ENCODE peak calls at places on chromosomes 4 and X, in five cellular contexts. Y, G, X, K and L are unnamed samples.

GRCh38 chrX:94097852-94098251 is 423.8 kb downstream of the FAM133A start:
- DNase-seq in Y (no peak), G (no peak), X (no peak), K (no peak), L (no peak)

GRCh38 chr4:151565583-151565982 is 156.6 kb downstream of the FHIP1A start:
- DNase-seq in Y (no peak), G (no peak), X (no peak), K (no peak), L (no peak)

GRCh38 chr4:6206771-6207290 is 6.5 kb upstream of the JAKMIP1 start:
- DNase-seq in Y (no peak), G (no peak), X (no peak), K (peak; percentile 10), L (no peak)

GRCh38 chr4:168586926-168587325 is 90.1 kb downstream of the PALLD start:
- DNase-seq in Y (no peak), G (no peak), X (no peak), K (no peak), L (no peak)

GRCh38 chr4:107665001-107665400 is 55.0 kb downstream of the PAPSS1 start:
- DNase-seq in Y (no peak), G (no peak), X (no peak), K (no peak), L (no peak)

GRCh38 chrX:18833071-18833731 is 125.8 kb downstream of the PPEF1 start:
- DNase-seq in Y (no peak), G (no peak), X (peak; percentile 73), K (no peak), L (peak; percentile 80)

GRCh38 chr4:169024762-169025161 is 14.7 kb upstream of the CBR4 start:
- DNase-seq in Y (no peak), G (peak; percentile 43), X (no peak), K (no peak), L (no peak)

GRCh38 chrX:25531096-25531495 is 515.3 kb upstream of the ARX start:
- DNase-seq in Y (no peak), G (no peak), X (no peak), K (no peak), L (no peak)

GRCh38 chr4:78525559-78525958 is 26.0 kb upstream of the ANXA3 start:
- DNase-seq in Y (no peak), G (no peak), X (peak; percentile 89), K (no peak), L (no peak)

GRCh38 chr4:95835672-95836071 is 4.2 kb upstream of the PDHA2 start:
- DNase-seq in Y (no peak), G (peak; percentile 15), X (no peak), K (no peak), L (no peak)

GRCh38 chrX:2679534-2680485 is 11.3 kb upstream of the CD99 start:
- DNase-seq in Y (no peak), G (no peak), X (peak; percentile 49), K (no peak), L (no peak)

GRCh38 chr4:134501973-134502372 is 300.4 kb upstream of the PABPC4L start:
- DNase-seq in Y (no peak), G (no peak), X (no peak), K (no peak), L (no peak)

GRCh38 chrX:120310861-120311631 is at the start of gene TMEM255A:
- DNase-seq in Y (no peak), G (peak; percentile 15), X (no peak), K (no peak), L (no peak)

GRCh38 chr4:6716958-6717655 is 1.1 kb downstream of the BLOC1S4 start:
- DNase-seq in Y (no peak), G (no peak), X (no peak), K (no peak), L (no peak)

GRCh38 chr4:29653221-29653620 is 1066.9 kb upstream of the PCDH7 start:
- DNase-seq in Y (no peak), G (no peak), X (no peak), K (no peak), L (no peak)

GRCh38 chr4:81724925-81725329 is 253.2 kb upstream of the RASGEF1B start:
- DNase-seq in Y (peak; percentile 53), G (no peak), X (peak; percentile 26), K (peak; percentile 65), L (peak; percentile 82)

GRCh38 chr4:99918656-99919055 is 24.4 kb upstream of the LAMTOR3 start:
- DNase-seq in Y (peak; percentile 76), G (no peak), X (no peak), K (no peak), L (no peak)

GRCh38 chr4:108107729-108108382 is 60.9 kb downstream of the LEF1 start:
- DNase-seq in Y (no peak), G (no peak), X (no peak), K (no peak), L (no peak)

GRCh38 chrX:110477593-110478228 is 119.1 kb downstream of the RTL9 start:
- DNase-seq in Y (no peak), G (no peak), X (no peak), K (no peak), L (no peak)

GRCh38 chr4:118729287-118730286 is 44.4 kb downstream of the METTL14 start:
- DNase-seq in Y (no peak), G (no peak), X (no peak), K (no peak), L (no peak)

GRCh38 chr4:40621592-40622512 is 7.8 kb downstream of the RBM47 start:
- DNase-seq in Y (peak; percentile 68), G (peak; percentile 92), X (peak; percentile 49), K (peak; percentile 82), L (peak; percentile 81)

GRCh38 chrX:120725874-120726273 is 96.0 kb upstream of the C1GALT1C1 start:
- DNase-seq in Y (no peak), G (no peak), X (no peak), K (no peak), L (no peak)

GRCh38 chr4:64713256-64713840 is 304.1 kb upstream of the TECRL start:
- DNase-seq in Y (no peak), G (peak; percentile 28), X (no peak), K (no peak), L (no peak)

GRCh38 chr4:139170932-139171331 is 6.1 kb downstream of the ELF2 start:
- DNase-seq in Y (no peak), G (no peak), X (no peak), K (no peak), L (no peak)

GRCh38 chr4:112978691-112979472 is 70.6 kb upstream of the ANK2 start:
- DNase-seq in Y (no peak), G (no peak), X (no peak), K (no peak), L (no peak)

GRCh38 chrX:87693204-87693603 is 175.6 kb downstream of the KLHL4 start:
- DNase-seq in Y (no peak), G (no peak), X (no peak), K (no peak), L (no peak)
- H3K4me1 ChIP-seq in Y (no peaks in the 10 kb centered on the region), G (no peaks in the 10 kb centered on the region), X (no peaks in the 10 kb centered on the region), K (no peaks in the 10 kb centered on the region), L (no peaks in the 10 kb centered on the region)

GRCh38 chrX:70030242-70030823 is 19.4 kb downstream of the AWAT2 start:
- DNase-seq in Y (peak; percentile 13), G (peak; percentile 61), X (peak; percentile 29), K (peak; percentile 43), L (no peak)

GRCh38 chrX:70032797-70033196 is 16.9 kb downstream of the AWAT2 start:
- DNase-seq in Y (no peak), G (no peak), X (no peak), K (no peak), L (no peak)

GRCh38 chrX:70029790-70030189 is 19.9 kb downstream of the AWAT2 start:
- DNase-seq in Y (no peak), G (no peak), X (no peak), K (no peak), L (no peak)

GRCh38 chrX:70034646-70035045 is 15.1 kb downstream of the AWAT2 start:
- DNase-seq in Y (no peak), G (no peak), X (no peak), K (no peak), L (no peak)

DNA sequence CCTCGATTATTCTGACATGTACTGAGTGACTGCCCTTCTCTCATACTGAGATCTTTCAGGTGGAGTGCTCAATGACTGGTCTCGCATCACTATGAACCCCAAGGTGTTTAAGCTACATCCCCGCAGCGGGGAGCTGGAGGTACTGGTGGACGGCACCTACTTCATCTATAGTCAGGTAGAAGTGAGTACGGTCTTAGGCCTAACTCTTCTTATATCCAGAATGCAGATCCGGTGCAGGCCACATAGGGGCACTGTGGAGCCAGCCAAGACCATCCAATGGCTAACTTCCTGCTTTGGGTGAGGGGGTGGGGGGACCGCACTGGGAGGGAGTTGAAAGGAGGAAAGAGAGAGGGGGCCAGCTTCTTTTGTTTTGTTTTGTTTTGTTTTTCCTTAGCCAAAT is 16.4 kb downstream of the AWAT2 start:
- DNase-seq in Y (no peak), G (peak; percentile 40), X (peak; percentile 9), K (peak; percentile 46), L (no peak)
- TF ChIP-seq CTCF in Y (peak; percentile 16), G (peak; percentile 36), X (peak; percentile 21), K (peak; percentile 54), L (peak; percentile 54)

DNA sequence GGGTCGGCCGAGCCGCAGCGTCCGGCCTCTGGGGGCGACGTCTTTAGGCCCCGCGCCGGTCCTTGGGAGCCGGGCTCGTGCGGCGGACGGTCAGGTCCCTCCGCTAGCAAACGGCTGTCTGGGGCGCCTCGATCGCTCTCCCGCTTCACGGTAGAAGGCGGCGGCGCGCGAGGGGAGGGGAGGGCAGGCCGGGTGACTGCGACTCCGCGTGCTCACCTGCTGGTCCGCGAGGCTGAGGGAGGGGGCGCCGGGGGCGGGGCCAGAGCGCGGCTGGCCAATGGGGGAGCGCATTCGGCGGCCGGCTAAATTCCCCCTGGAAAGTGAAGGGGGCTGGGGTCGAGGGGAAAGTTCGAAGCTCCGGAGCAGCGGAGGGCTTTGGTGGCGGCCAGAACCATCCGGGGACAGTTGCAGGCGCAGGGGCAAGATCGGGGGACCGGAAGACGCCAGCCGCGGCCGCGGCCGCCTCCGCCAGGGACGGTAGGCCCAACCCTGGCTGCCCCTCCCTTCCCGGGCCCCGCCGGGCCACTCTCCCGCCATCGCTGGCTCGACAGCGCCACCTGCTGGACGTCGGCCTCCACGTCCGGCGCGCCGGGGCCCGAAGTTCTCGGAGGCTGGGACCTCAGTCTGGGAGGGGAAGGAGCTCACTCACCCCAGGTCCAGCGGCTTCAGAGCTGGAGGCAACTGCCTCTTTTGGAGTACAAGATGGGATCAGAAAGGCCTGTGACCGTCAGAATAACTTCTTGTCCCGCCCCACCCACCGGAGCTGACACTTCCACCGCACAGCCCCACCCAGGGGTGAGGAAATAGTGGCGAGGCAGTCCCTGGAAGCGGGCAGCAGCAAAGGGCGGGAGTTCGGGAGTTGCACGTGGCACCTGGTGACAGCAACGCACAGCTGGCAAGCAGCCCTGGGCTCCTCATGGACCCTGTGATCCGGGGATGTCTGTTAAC is 49.9 kb downstream of the ELF4 start:
- DNase-seq in Y (peak; percentile 86), G (peak; percentile 77), X (peak; percentile 76), K (peak; percentile 83), L (peak; percentile 83)
- TF ChIP-seq POLR2A in Y (peak; percentile 21), G (no peak), X (no peak), K (no peak), L (no peak)

GRCh38 chr4:87057835-87058234 is 123.0 kb downstream of the AFF1 start:
- DNase-seq in Y (no peak), G (no peak), X (no peak), K (no peak), L (no peak)

GRCh38 chr4:87060957-87061356 is 126.1 kb downstream of the AFF1 start:
- DNase-seq in Y (no peak), G (no peak), X (peak; percentile 35), K (no peak), L (no peak)

GRCh38 chr4:87056884-87057283 is 122.1 kb downstream of the AFF1 start:
- DNase-seq in Y (peak; percentile 35), G (no peak), X (no peak), K (no peak), L (no peak)

GRCh38 chr4:87055340-87055739 is 120.5 kb downstream of the AFF1 start:
- DNase-seq in Y (no peak), G (no peak), X (no peak), K (no peak), L (no peak)

GRCh38 chr4:87058272-87059073 is 123.7 kb downstream of the AFF1 start:
- DNase-seq in Y (no peak), G (peak; percentile 10), X (peak; percentile 71), K (no peak), L (no peak)
- H3K4me1 ChIP-seq in Y (peaks cover 73% of the 10 kb centered on the region), G (peaks cover 14% of the 10 kb centered on the region), X (peaks cover 82% of the 10 kb centered on the region), K (peaks cover 44% of the 10 kb centered on the region), L (peaks cover 13% of the 10 kb centered on the region)